ENCODE peak calls at places on chromosomes 5 and 9, in four cellular contexts. L is transverse colon, E is NB4, J is left lung. O is an unnamed sample.

GRCh38 chr5:89428624-89429023 is 545.6 kb upstream of the MEF2C start:
- DNase-seq in L (no peak), E (no peak), J (no peak), O (no peak)

GRCh38 chr5:78628260-78629024 is 20.1 kb downstream of the LHFPL2 start:
- DNase-seq in L (no peak), E (no peak), J (no peak), O (no peak)

GRCh38 chr5:35134278-35135030 is 86.7 kb upstream of the AGXT2 start:
- DNase-seq in L (no peak), E (no peak), J (no peak), O (no peak)

GRCh38 chr5:157180374-157181264 is at the start of gene ITK:
- DNase-seq in L (peak), E (no peak), J (no peak), O (no peak)

GRCh38 chr5:117095803-117096332 is 521.2 kb upstream of the SEMA6A start:
- DNase-seq in L (no peak), E (no peak), J (no peak), O (no peak)

GRCh38 chr5:124395287-124395686 is 351.2 kb downstream of the ZNF608 start:
- DNase-seq in L (no peak), E (no peak), J (no peak), O (no peak)

GRCh38 chr5:54761213-54761701 is 224.1 kb downstream of the ESM1 start:
- DNase-seq in L (no peak), E (no peak), J (no peak), O (no peak)

GRCh38 chr5:154449786-154450185 is 4.0 kb downstream of the SAP30L start:
- DNase-seq in L (no peak), E (no peak), J (no peak), O (no peak)

GRCh38 chr9:79768199-79768598 is 196.4 kb downstream of the TLE4 start:
- DNase-seq in L (no peak), E (no peak), J (no peak), O (no peak)

GRCh38 chr5:140262839-140263238 is 40.1 kb downstream of the PFDN1 start:
- DNase-seq in L (no peak), E (no peak), J (no peak), O (no peak)

GRCh38 chr9:6049798-6050197 is 34.4 kb upstream of the RANBP6 start:
- DNase-seq in L (peak), E (peak), J (no peak), O (no peak)

GRCh38 chr5:152170350-152170749 is 234.7 kb downstream of the NMUR2 start:
- DNase-seq in L (no peak), E (no peak), J (no peak), O (no peak)

GRCh38 chr5:42338136-42338535 is 85.1 kb upstream of the GHR start:
- DNase-seq in L (no peak), E (no peak), J (no peak), O (no peak)

GRCh38 chr5:58406394-58406793 is 53.5 kb downstream of the PLK2 start:
- DNase-seq in L (no peak), E (no peak), J (no peak), O (no peak)

GRCh38 chr5:87300744-87301143 is 33.1 kb downstream of the RASA1 start:
- DNase-seq in L (no peak), E (peak), J (no peak), O (no peak)

GRCh38 chr9:87892956-87893355 is 10.3 kb downstream of the SPATA31E1 start:
- DNase-seq in L (no peak), E (no peak), J (no peak), O (no peak)

GRCh38 chr9:81791076-81791475 is 101.7 kb upstream of the TLE1 start:
- DNase-seq in L (no peak), E (no peak), J (no peak), O (no peak)

GRCh38 chr9:92725266-92725545 is 39.4 kb downstream of the BICD2 start:
- DNase-seq in L (no peak), E (no peak), J (no peak), O (no peak)

GRCh38 chr9:70455993-70456704 is 41.7 kb upstream of the KLF9 start:
- DNase-seq in L (peak), E (no peak), J (no peak), O (no peak)

GRCh38 chr9:128150594-128151342 is 1.5 kb downstream of the LCN2 start:
- DNase-seq in L (peak), E (peak), J (no peak), O (no peak)

GRCh38 chr9:95010431-95010838 is 283.9 kb downstream of the AOPEP start:
- DNase-seq in L (no peak), E (no peak), J (no peak), O (no peak)

GRCh38 chr5:141382469-141383294 is at the start of gene PCDHGA7:
- DNase-seq in L (no peak), E (peak), J (no peak), O (no peak)

GRCh38 chr9:4553951-4554381 is 63.7 kb downstream of the SLC1A1 start:
- DNase-seq in L (no peak), E (no peak), J (no peak), O (no peak)

GRCh38 chr9:4547016-4547415 is 56.7 kb downstream of the SLC1A1 start:
- DNase-seq in L (no peak), E (no peak), J (no peak), O (no peak)

GRCh38 chr9:4550777-4551476 is 60.7 kb downstream of the SLC1A1 start:
- DNase-seq in L (no peak), E (no peak), J (no peak), O (no peak)

GRCh38 chr9:4549751-4550295 is 59.6 kb downstream of the SLC1A1 start:
- DNase-seq in L (no peak), E (no peak), J (no peak), O (no peak)

DNA sequence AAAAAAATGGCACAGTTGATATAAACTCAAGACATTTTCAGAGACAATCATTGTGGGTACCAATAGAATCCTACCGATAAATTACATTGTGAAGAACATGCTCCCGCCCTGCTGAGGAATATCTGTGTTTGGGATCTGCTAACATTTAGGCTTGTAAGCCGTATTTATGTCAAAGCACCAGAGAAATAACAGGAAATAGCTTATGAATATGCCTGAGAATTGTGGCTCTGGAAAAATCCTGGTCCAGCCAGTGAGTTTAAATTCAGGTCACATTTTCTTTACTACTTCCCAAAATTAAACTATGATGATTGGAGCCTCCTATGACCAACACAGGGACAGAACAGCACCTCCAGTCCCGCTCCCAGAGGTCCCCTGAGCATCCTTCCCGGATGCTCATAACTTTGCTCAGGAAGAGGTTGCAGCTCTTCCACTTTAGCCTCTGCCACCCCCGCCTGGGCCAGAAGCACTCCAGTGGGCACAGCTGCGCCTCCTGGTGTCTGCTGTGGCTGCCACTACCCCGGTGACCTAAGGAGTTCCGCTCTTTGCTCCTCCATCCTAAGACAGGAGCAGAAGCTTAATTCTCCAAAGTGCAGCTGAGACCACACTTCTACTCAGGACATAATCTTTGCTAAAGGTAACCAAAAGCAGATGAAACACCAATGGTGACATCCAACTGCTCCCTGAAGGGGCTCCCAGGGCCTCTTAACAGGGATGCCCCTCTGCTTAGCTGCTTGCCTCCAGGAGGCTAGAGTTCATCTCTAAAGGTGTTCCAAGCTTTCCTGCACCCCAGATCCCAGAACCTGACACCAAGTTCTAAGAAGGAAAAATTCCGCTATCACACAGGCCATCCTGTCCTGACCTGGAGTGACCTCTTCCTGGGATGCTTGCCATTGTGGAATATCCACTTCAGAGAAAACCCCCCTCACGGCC is 58.8 kb downstream of the SLC1A1 start:
- DNase-seq in L (peak), E (peak), J (no peak), O (no peak)
- TF ChIP-seq CTCF in L (peak), E (peak), J (no peak), O (no peak)

GRCh38 chr9:71628247-71628646 is 140.1 kb downstream of the CEMIP2 start:
- DNase-seq in L (no peak), E (peak), J (no peak), O (no peak)
- TF ChIP-seq CTCF in L (no peak), E (peak), J (no peak), O (no peak)

GRCh38 chr9:96109718-96110351 is 192.1 kb downstream of the HSD17B3 start:
- DNase-seq in L (no peak), E (peak), J (no peak), O (no peak)

GRCh38 chr9:96116275-96117051 is 185.5 kb downstream of the HSD17B3 start:
- DNase-seq in L (peak), E (no peak), J (no peak), O (no peak)

GRCh38 chr9:96107436-96107835 is 194.5 kb downstream of the HSD17B3 start:
- DNase-seq in L (no peak), E (peak), J (no peak), O (no peak)

GRCh38 chr9:96117398-96118060 is 184.4 kb downstream of the HSD17B3 start:
- DNase-seq in L (no peak), E (peak), J (no peak), O (no peak)

DNA sequence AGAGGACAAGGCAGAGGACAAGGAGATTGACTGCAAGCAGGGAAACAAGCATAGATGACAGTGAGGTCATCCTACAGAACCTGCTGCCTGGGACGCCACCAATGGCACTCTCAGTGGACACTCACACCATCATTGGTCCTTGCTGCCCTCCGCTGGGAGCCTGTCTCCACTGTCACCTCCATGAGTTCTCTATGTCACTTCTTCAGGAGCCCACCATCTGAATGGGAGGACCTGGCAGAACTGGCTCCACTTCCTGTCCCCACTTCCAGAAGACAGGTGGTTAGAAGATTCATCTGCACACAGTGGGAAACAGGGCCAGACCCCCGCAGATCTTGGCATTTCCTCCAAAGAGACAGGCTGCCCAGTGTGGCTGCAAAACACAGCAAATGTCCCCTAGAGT is 188.9 kb downstream of the HSD17B3 start:
- DNase-seq in L (no peak), E (no peak), J (no peak), O (no peak)
- TF ChIP-seq CTCF in L (no peak), E (no peak), J (no peak), O (no peak)

DNA sequence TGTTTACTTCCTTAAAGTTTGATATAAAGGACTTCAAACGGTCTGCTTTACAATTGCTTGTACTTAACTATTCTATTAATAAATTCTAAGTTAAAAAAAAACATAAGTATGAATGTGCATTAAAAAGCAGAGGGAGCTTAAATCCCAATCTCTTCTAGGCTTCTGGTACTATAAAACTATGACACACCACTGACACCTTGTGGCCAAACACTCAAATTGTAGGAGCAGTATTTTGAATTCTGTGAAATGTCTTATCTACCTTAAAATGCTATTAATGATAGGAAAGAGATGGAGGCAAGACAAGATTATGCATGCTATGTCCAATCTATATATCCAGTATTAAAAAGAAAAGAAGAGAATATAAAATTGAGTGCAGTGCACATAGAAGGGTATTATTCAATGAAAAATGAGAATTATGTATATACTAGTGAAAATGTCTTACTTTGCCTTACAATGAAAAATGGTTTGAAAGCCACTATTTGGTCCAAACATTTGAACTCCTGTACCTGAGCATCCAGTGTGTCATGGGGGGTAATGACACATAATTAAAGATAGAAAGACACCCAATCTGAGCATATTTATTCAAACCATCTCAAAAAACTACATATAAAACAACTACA is 87.6 kb downstream of the ERP44 start:
- DNase-seq in L (no peak), E (peak), J (no peak), O (no peak)
- TF ChIP-seq CTCF in L (peak), E (peak), J (peak), O (no peak)

GRCh38 chr5:73519531-73520283 is 21.5 kb downstream of the BTF3 start:
- DNase-seq in L (peak), E (peak), J (peak), O (peak)
- TF ChIP-seq CTCF in L (peak), E (peak), J (peak), O (no peak)

DNA sequence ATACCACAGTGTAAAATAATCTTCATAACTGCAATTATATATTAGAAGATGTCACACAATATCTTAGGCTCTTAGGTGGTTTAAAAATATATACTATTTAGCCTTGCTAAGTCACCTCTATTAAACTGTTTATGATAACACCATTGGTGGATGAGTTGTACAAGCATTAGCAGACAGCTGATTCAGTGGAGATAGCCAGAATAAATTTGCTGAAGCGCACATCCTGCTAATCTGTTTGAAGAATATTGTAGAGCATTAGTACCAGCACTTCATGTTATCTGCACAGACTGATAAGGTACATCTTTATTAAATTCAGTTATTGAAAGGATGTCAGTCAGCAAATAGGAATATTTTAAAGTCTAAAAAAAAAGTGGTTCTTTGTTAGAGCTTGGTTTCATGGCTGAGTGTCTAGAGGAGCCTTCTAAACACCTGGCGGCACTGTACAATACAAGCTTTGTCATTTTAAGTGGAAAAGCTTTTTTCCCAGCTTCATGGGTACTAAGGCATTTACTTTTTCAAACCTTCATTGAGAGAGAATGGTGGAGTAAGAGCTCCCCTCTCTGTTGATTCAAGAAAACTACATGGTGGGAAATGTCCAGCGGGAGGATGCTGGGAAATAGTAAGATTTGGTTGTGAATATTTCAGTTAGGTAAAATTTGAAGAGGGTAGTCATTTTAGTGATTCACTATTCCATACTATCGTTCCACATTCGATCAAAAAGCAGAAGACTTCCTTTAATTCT is 275.1 kb downstream of the SLF1 start:
- DNase-seq in L (no peak), E (peak), J (no peak), O (no peak)
- TF ChIP-seq CTCF in L (no peak), E (no peak), J (no peak), O (no peak)

O was measured in activated B cell treated with CpG ODN at 0.5 μM for 24 hours.